ENCODE peak calls at places on chromosomes 5 and 9, in four cellular contexts. One of them, this sample, is unnamed.

GRCh38 chr9:32220750-32221149 is 163.7 kb upstream of the ACO1 start:
- DNase-seq in cardiac muscle cell: no peak
- DNase-seq in CD8-positive, alpha-beta T cell: no peak
- DNase-seq in heart right ventricle: no peak
- DNase-seq in this sample: no peak

GRCh38 chr9:131270171-131271015 is 5.9 kb downstream of the FAM78A start:
- DNase-seq in CD8-positive, alpha-beta T cell: no peak
- DNase-seq in cardiac muscle cell: peak
- DNase-seq in heart right ventricle: peak
- DNase-seq in this sample: no peak

GRCh38 chr5:179400020-179400419 is 54.8 kb upstream of the ADAMTS2 start:
- DNase-seq in cardiac muscle cell: no peak
- DNase-seq in heart right ventricle: no peak
- DNase-seq in CD8-positive, alpha-beta T cell: no peak
- DNase-seq in this sample: no peak

GRCh38 chr5:34915856-34916192 is 313 bp downstream of the BRIX1 start:
- DNase-seq in CD8-positive, alpha-beta T cell: no peak
- DNase-seq in cardiac muscle cell: no peak
- DNase-seq in heart right ventricle: no peak
- DNase-seq in this sample: no peak

GRCh38 chr9:12972608-12973589 is 198.1 kb downstream of the LURAP1L start:
- DNase-seq in heart right ventricle: no peak
- DNase-seq in CD8-positive, alpha-beta T cell: no peak
- DNase-seq in cardiac muscle cell: peak
- DNase-seq in this sample: no peak

GRCh38 chr9:35984021-35984420 is 26.1 kb upstream of the OR2S2 start:
- DNase-seq in cardiac muscle cell: no peak
- DNase-seq in heart right ventricle: no peak
- DNase-seq in CD8-positive, alpha-beta T cell: no peak
- DNase-seq in this sample: no peak

GRCh38 chr5:53578854-53579253 is 18.4 kb downstream of the NDUFS4 start:
- DNase-seq in CD8-positive, alpha-beta T cell: no peak
- DNase-seq in heart right ventricle: no peak
- DNase-seq in cardiac muscle cell: no peak
- DNase-seq in this sample: no peak

GRCh38 chr5:154273028-154273617 is 82.6 kb downstream of the GALNT10 start:
- DNase-seq in heart right ventricle: no peak
- DNase-seq in CD8-positive, alpha-beta T cell: no peak
- DNase-seq in cardiac muscle cell: peak
- DNase-seq in this sample: peak

GRCh38 chr5:61322738-61323429 is 9.2 kb upstream of the ZSWIM6 start:
- DNase-seq in cardiac muscle cell: peak
- DNase-seq in heart right ventricle: no peak
- DNase-seq in CD8-positive, alpha-beta T cell: no peak
- DNase-seq in this sample: no peak

GRCh38 chr9:29214702-29215248 is 1641.5 kb upstream of the C9orf72 start:
- DNase-seq in CD8-positive, alpha-beta T cell: no peak
- DNase-seq in cardiac muscle cell: no peak
- DNase-seq in heart right ventricle: no peak
- DNase-seq in this sample: peak

GRCh38 chr5:34598177-34598794 is 57.8 kb upstream of the RAI14 start:
- DNase-seq in heart right ventricle: no peak
- DNase-seq in CD8-positive, alpha-beta T cell: no peak
- DNase-seq in cardiac muscle cell: peak
- DNase-seq in this sample: no peak

GRCh38 chr5:35963381-35963843 is 25.0 kb upstream of the CAPSL start:
- DNase-seq in cardiac muscle cell: no peak
- DNase-seq in heart right ventricle: no peak
- DNase-seq in CD8-positive, alpha-beta T cell: no peak
- DNase-seq in this sample: peak

GRCh38 chr5:35672995-35673394 is 55.3 kb downstream of the SPEF2 start:
- DNase-seq in CD8-positive, alpha-beta T cell: no peak
- DNase-seq in heart right ventricle: no peak
- DNase-seq in cardiac muscle cell: no peak
- DNase-seq in this sample: peak

GRCh38 chr5:14008819-14009311 is 64.4 kb upstream of the DNAH5 start:
- DNase-seq in heart right ventricle: no peak
- DNase-seq in CD8-positive, alpha-beta T cell: no peak
- DNase-seq in cardiac muscle cell: no peak
- DNase-seq in this sample: no peak

GRCh38 chr5:132243366-132243977 is 14.0 kb upstream of the PDLIM4 start:
- DNase-seq in heart right ventricle: no peak
- DNase-seq in CD8-positive, alpha-beta T cell: no peak
- DNase-seq in cardiac muscle cell: no peak
- DNase-seq in this sample: no peak

GRCh38 chr9:86735772-86736458 is 211.4 kb downstream of the GAS1 start:
- DNase-seq in cardiac muscle cell: no peak
- DNase-seq in heart right ventricle: no peak
- DNase-seq in CD8-positive, alpha-beta T cell: no peak
- DNase-seq in this sample: no peak

GRCh38 chr5:147522435-147522834 is 12.6 kb upstream of the DPYSL3 start:
- DNase-seq in heart right ventricle: no peak
- DNase-seq in CD8-positive, alpha-beta T cell: no peak
- DNase-seq in cardiac muscle cell: peak
- DNase-seq in this sample: no peak

GRCh38 chr9:16985559-16986348 is 115.3 kb upstream of the BNC2 start:
- DNase-seq in cardiac muscle cell: peak
- DNase-seq in heart right ventricle: no peak
- DNase-seq in CD8-positive, alpha-beta T cell: no peak
- DNase-seq in this sample: no peak

GRCh38 chr5:42531611-42532010 is 108.4 kb downstream of the GHR start:
- DNase-seq in cardiac muscle cell: no peak
- DNase-seq in heart right ventricle: no peak
- DNase-seq in CD8-positive, alpha-beta T cell: no peak
- DNase-seq in this sample: no peak

GRCh38 chr5:59238126-59238902 is 655.2 kb downstream of the PDE4D start:
- DNase-seq in CD8-positive, alpha-beta T cell: no peak
- DNase-seq in cardiac muscle cell: no peak
- DNase-seq in heart right ventricle: no peak
- DNase-seq in this sample: no peak

GRCh38 chr5:131008329-131008728 is 156.7 kb downstream of the HINT1 start:
- DNase-seq in cardiac muscle cell: no peak
- DNase-seq in CD8-positive, alpha-beta T cell: no peak
- DNase-seq in heart right ventricle: no peak
- DNase-seq in this sample: no peak

GRCh38 chr5:131000289-131000688 is 164.8 kb downstream of the HINT1 start:
- DNase-seq in heart right ventricle: no peak
- DNase-seq in CD8-positive, alpha-beta T cell: no peak
- DNase-seq in cardiac muscle cell: no peak
- DNase-seq in this sample: no peak

GRCh38 chr5:131001507-131001906 is 163.5 kb downstream of the HINT1 start:
- DNase-seq in cardiac muscle cell: no peak
- DNase-seq in CD8-positive, alpha-beta T cell: no peak
- DNase-seq in heart right ventricle: no peak
- DNase-seq in this sample: no peak

DNA sequence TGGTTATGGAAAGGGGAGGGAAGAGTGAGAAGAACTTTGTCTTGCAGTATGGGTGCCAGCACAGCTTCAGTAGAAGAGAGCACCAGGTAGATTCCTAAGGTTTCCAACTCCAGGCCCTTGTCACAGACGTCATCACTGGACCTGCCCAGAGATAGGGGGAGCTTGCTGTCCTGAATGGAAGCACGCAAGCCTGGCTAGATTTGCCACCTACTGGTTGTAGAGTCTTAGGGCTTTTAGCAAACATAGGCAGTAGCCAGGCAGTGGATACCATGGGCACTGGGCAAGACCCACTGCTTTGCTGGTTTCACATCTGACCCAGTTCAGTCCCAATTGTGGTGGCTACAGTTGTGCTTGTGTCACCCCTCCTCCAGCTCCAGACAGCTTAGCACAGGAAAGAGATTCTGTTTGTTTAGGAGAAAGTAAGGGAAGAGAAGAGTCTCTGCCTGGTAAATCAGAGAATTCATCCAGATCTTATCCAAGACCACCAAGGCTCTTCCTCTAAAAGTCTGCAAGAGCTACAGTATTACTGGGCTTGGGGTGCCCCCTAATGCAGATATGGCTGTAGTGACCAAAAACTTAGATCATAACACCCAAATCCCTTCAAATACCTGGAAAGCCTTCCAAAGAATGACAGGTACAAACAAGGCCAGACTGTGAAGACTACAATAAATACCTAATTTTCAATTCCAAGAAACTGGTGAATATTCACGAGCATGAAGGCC is 158.9 kb downstream of the HINT1 start:
- DNase-seq in heart right ventricle: no peak
- DNase-seq in CD8-positive, alpha-beta T cell: no peak
- DNase-seq in cardiac muscle cell: no peak
- DNase-seq in this sample: peak
- TF ChIP-seq CTCF in heart right ventricle: no peak
- TF ChIP-seq CTCF in CD8-positive, alpha-beta T cell: no peak
- TF ChIP-seq CTCF in cardiac muscle cell: no peak
- TF ChIP-seq CTCF in this sample: peak

DNA sequence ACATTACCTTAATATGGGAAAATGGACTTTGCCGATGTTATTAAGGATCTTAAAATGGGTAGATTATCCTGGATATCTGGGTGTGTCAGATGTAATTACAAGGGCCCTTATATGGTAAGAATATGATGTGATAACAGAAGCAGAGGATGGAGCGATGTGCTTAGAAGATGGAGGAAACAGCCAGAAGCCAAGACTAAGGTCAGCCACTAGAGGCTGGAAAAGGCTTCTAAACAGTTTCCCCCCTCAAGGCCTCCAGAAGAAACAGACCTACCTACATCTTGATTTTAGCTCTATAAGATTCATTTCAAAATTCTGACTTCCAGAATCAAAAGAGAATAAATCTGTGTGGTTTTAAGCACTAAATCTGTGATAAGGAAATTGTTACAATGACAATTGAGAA is 131.9 kb downstream of the CAAP1 start:
- DNase-seq in heart right ventricle: no peak
- DNase-seq in CD8-positive, alpha-beta T cell: no peak
- DNase-seq in cardiac muscle cell: no peak
- DNase-seq in this sample: no peak
- TF ChIP-seq CTCF in heart right ventricle: no peak
- TF ChIP-seq CTCF in CD8-positive, alpha-beta T cell: no peak
- TF ChIP-seq CTCF in cardiac muscle cell: no peak
- TF ChIP-seq CTCF in this sample: no peak

DNA sequence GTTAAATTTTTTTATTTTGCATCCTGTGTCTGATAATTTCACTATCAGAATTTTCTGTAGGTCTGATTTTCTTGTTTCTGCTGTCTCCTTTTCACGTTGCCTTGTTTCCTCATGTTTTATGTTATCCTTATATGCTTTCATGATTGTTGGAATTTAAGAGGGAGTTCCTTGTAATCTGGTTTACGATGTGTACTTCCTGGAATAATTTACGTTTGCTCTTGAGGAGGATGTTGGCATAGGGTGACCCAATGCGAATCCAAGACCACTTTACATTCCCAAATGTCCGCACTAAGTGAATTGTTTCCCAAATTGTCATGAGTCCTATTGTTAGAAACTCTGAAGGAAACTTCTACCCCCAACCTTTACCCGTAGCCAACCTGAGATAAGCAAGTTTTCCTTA is 80.3 kb downstream of the ADAMTSL1 start:
- DNase-seq in CD8-positive, alpha-beta T cell: no peak
- DNase-seq in cardiac muscle cell: no peak
- DNase-seq in heart right ventricle: no peak
- DNase-seq in this sample: no peak
- TF ChIP-seq CTCF in CD8-positive, alpha-beta T cell: no peak
- TF ChIP-seq CTCF in cardiac muscle cell: no peak
- TF ChIP-seq CTCF in heart right ventricle: no peak
- TF ChIP-seq CTCF in this sample: no peak

GRCh38 chr5:24232929-24233328 is 411.8 kb downstream of the CDH10 start:
- DNase-seq in cardiac muscle cell: no peak
- DNase-seq in heart right ventricle: no peak
- DNase-seq in CD8-positive, alpha-beta T cell: no peak
- DNase-seq in this sample: no peak
- TF ChIP-seq CTCF in cardiac muscle cell: no peak
- TF ChIP-seq CTCF in heart right ventricle: peak
- TF ChIP-seq CTCF in CD8-positive, alpha-beta T cell: no peak
- TF ChIP-seq CTCF in this sample: no peak